ENCODE peak calls at places on chromosomes 3 and 15, in eight cellular contexts. W, Q, M, I, P, Z, O and B are unnamed samples.
A peak's percentile ranks its signal among the peaks of the same experiment; 100 is the strongest.

GRCh38 chr3:114110439-114110838 is 53.9 kb downstream of the QTRT2 start:
- DNase-seq in W (no peak), Q (no peak), M (no peak), I (no peak), P (no peak), Z (no peak), O (no peak), B (no peak)

GRCh38 chr15:85048430-85048829 is 66.8 kb downstream of the PDE8A start:
- DNase-seq in W (no peak), Q (no peak), M (no peak), I (no peak), P (no peak), Z (no peak), O (no peak), B (no peak)

GRCh38 chr3:61650276-61650675 is 88.9 kb downstream of the PTPRG start:
- DNase-seq in W (peak; percentile 49), Q (no peak), M (peak; percentile 93), I (no peak), P (peak; percentile 83), Z (peak; percentile 63), O (peak; percentile 75), B (no peak)

GRCh38 chr15:43939070-43939469 is 112.3 kb downstream of the WDR76 start:
- DNase-seq in W (peak; percentile 14), Q (no peak), M (no peak), I (no peak), P (no peak), Z (no peak), O (no peak), B (peak; percentile 25)

GRCh38 chr15:101652783-101653430 is 726 bp upstream of the TM2D3 start:
- DNase-seq in W (no peak), Q (no peak), M (peak; percentile 72), I (no peak), P (no peak), Z (no peak), O (no peak), B (no peak)

GRCh38 chr3:70972855-70973254 is 610.7 kb downstream of the FOXP1 start:
- DNase-seq in W (no peak), Q (no peak), M (no peak), I (no peak), P (no peak), Z (no peak), O (no peak), B (no peak)

GRCh38 chr3:143234521-143234920 is 115.0 kb downstream of the CHST2 start:
- DNase-seq in W (no peak), Q (no peak), M (no peak), I (no peak), P (no peak), Z (no peak), O (no peak), B (no peak)

GRCh38 chr3:20648294-20648693 is 462.3 kb upstream of the SGO1 start:
- DNase-seq in W (no peak), Q (no peak), M (no peak), I (no peak), P (no peak), Z (no peak), O (no peak), B (no peak)

GRCh38 chr15:59501531-59502113 is 63.6 kb downstream of the FAM81A start:
- DNase-seq in W (peak; percentile 57), Q (no peak), M (no peak), I (peak; percentile 33), P (no peak), Z (no peak), O (no peak), B (peak; percentile 90)

GRCh38 chr3:45573591-45573990 is 21.0 kb upstream of the LIMD1 start:
- DNase-seq in W (no peak), Q (no peak), M (peak; percentile 7), I (no peak), P (no peak), Z (no peak), O (no peak), B (no peak)

GRCh38 chr3:113210608-113211369 is 568 bp upstream of the BOC start:
- DNase-seq in W (no peak), Q (no peak), M (peak; percentile 80), I (no peak), P (no peak), Z (peak; percentile 72), O (no peak), B (no peak)

GRCh38 chr3:58299839-58300516 is 6.1 kb upstream of the RPP14 start:
- DNase-seq in W (no peak), Q (no peak), M (no peak), I (no peak), P (no peak), Z (no peak), O (no peak), B (no peak)

GRCh38 chr3:114112696-114113095 is 56.2 kb downstream of the QTRT2 start:
- DNase-seq in W (no peak), Q (no peak), M (no peak), I (no peak), P (no peak), Z (no peak), O (no peak), B (no peak)

GRCh38 chr3:114320251-114320650 is 26.4 kb downstream of the TIGIT start:
- DNase-seq in W (no peak), Q (no peak), M (no peak), I (no peak), P (no peak), Z (no peak), O (no peak), B (no peak)

GRCh38 chr3:195143221-195143620 is 127.7 kb downstream of the XXYLT1 start:
- DNase-seq in W (no peak), Q (no peak), M (no peak), I (no peak), P (no peak), Z (no peak), O (no peak), B (no peak)

GRCh38 chr15:101014921-101015841 is 96.0 kb downstream of the LRRK1 start:
- DNase-seq in W (peak; percentile 75), Q (peak; percentile 5), M (peak; percentile 85), I (peak; percentile 65), P (peak; percentile 83), Z (peak; percentile 85), O (peak; percentile 56), B (peak; percentile 92)

GRCh38 chr15:71092056-71092600 is 23.1 kb upstream of the THSD4 start:
- DNase-seq in W (no peak), Q (no peak), M (no peak), I (no peak), P (no peak), Z (no peak), O (no peak), B (no peak)

GRCh38 chr3:173410836-173411235 is 13.3 kb downstream of the NLGN1 start:
- DNase-seq in W (no peak), Q (no peak), M (no peak), I (no peak), P (no peak), Z (no peak), O (no peak), B (no peak)

GRCh38 chr15:85473455-85473854 is 93.1 kb downstream of the AKAP13 start:
- DNase-seq in W (no peak), Q (no peak), M (no peak), I (no peak), P (no peak), Z (no peak), O (no peak), B (no peak)

GRCh38 chr3:4741404-4742307 is 237.6 kb upstream of the BHLHE40 start:
- DNase-seq in W (peak; percentile 52), Q (no peak), M (peak; percentile 83), I (peak; percentile 71), P (peak; percentile 34), Z (peak; percentile 72), O (peak; percentile 50), B (peak; percentile 97)

GRCh38 chr3:14471690-14472089 is 68.5 kb downstream of the GRIP2 start:
- DNase-seq in W (no peak), Q (no peak), M (no peak), I (no peak), P (no peak), Z (no peak), O (no peak), B (no peak)

GRCh38 chr3:14475601-14476000 is 64.5 kb downstream of the GRIP2 start:
- DNase-seq in W (no peak), Q (no peak), M (no peak), I (no peak), P (no peak), Z (no peak), O (no peak), B (no peak)

GRCh38 chr3:14474363-14475081 is 65.6 kb downstream of the GRIP2 start:
- DNase-seq in W (no peak), Q (no peak), M (no peak), I (no peak), P (no peak), Z (no peak), O (no peak), B (no peak)

GRCh38 chr3:14472471-14473351 is 67.4 kb downstream of the GRIP2 start:
- DNase-seq in W (peak; percentile 23), Q (no peak), M (no peak), I (peak; percentile 89), P (no peak), Z (peak; percentile 78), O (no peak), B (peak; percentile 44)

GRCh38 chr3:14473411-14473891 is 66.7 kb downstream of the GRIP2 start:
- DNase-seq in W (peak; percentile 25), Q (no peak), M (no peak), I (no peak), P (no peak), Z (peak; percentile 81), O (no peak), B (no peak)
- TF ChIP-seq EP300 in W (no peak), Q (no peak), M (no peak), I (no peak), P (no peak), Z (no peak), O (no peak), B (no peak)

GRCh38 chr3:33773627-33774026 is 24.8 kb upstream of the PDCD6IP start:
- DNase-seq in W (no peak), Q (no peak), M (no peak), I (no peak), P (no peak), Z (no peak), O (no peak), B (no peak)

GRCh38 chr3:33768578-33768977 is 29.9 kb upstream of the PDCD6IP start:
- DNase-seq in W (no peak), Q (no peak), M (no peak), I (no peak), P (no peak), Z (no peak), O (no peak), B (no peak)
- TF ChIP-seq EP300 in W (no peak), Q (no peak), M (no peak), I (no peak), P (no peak), Z (no peak), O (no peak), B (no peak)

DNA sequence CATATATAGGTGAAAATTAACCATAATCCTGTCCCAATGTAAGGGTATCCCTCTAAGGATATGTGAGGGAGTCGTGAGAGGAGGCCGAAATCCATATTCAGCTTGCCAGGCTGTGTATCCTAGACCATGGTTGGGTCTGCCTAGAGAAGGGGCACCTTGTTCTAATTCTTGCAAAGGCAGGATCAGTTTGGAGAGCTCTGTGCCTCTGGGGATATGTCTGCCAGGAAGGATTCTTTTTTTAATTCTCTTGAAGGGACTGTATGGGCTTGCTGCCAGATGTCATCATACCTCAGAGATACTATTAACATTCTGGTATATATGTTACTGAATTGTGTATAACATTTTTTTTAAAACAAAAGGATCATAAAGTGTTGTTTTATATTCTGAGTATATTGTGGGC is 2.4 kb downstream of the ATP1B3 start:
- DNase-seq in W (peak; percentile 21), Q (no peak), M (no peak), I (no peak), P (no peak), Z (no peak), O (no peak), B (no peak)
- TF ChIP-seq EP300 in W (no peak), Q (no peak), M (no peak), I (no peak), P (no peak), Z (no peak), O (no peak), B (no peak)

GRCh38 chr3:5806192-5806591 is 618.7 kb downstream of the EDEM1 start:
- DNase-seq in W (no peak), Q (no peak), M (no peak), I (no peak), P (no peak), Z (no peak), O (no peak), B (peak; percentile 7)
- TF ChIP-seq EP300 in W (no peak), Q (no peak), M (no peak), I (no peak), P (no peak), Z (no peak), O (no peak), B (no peak)